ENCODE peak calls at places on chromosomes 13 and 19, in six cellular contexts. L is stomach, Z is Peyer's patch, Q is tibial nerve, K is spleen, S is body of pancreas. T is an unnamed sample.

GRCh38 chr13:59633290-59633689 is 530.4 kb downstream of the DIAPH3 start:
- DNase-seq in L (no peak), K (peak; percentile 70), Q (no peak), Z (no peak), S (no peak), T (no peak)

GRCh38 chr13:66348745-66349720 is 881.1 kb downstream of the PCDH9 start:
- DNase-seq in K (no peak), Q (no peak), L (no peak), S (no peak), Z (no peak), T (no peak)

GRCh38 chr19:33767898-33768413 is 28.7 kb upstream of the KCTD15 start:
- DNase-seq in S (peak; percentile 19), K (no peak), Q (no peak), L (no peak), Z (no peak), T (no peak)

GRCh38 chr13:100594255-100594654 is 5.7 kb upstream of the GGACT start:
- DNase-seq in K (no peak), S (no peak), Q (no peak), Z (no peak), L (no peak), T (no peak)

GRCh38 chr13:106911602-106912001 is 343.7 kb upstream of the ARGLU1 start:
- DNase-seq in Z (no peak), L (no peak), K (no peak), Q (no peak), S (no peak), T (no peak)

GRCh38 chr13:38530492-38530891 is 156.4 kb upstream of the FREM2 start:
- DNase-seq in Q (no peak), L (no peak), S (no peak), K (no peak), Z (no peak), T (no peak)

GRCh38 chr13:48563611-48564010 is 30.7 kb upstream of the RCBTB2 start:
- DNase-seq in S (no peak), L (no peak), K (no peak), Q (no peak), Z (no peak), T (no peak)

GRCh38 chr13:36142735-36143134 is 11.6 kb upstream of the DCLK1 start:
- DNase-seq in K (no peak), Z (no peak), S (no peak), L (no peak), Q (no peak), T (no peak)

GRCh38 chr19:15181394-15181793 is 19.4 kb downstream of the NOTCH3 start:
- DNase-seq in Q (no peak), L (no peak), Z (no peak), S (no peak), K (no peak), T (no peak)

GRCh38 chr19:35882074-35882832 is 13.9 kb downstream of the APLP1 start:
- DNase-seq in Q (no peak), L (no peak), K (no peak), Z (no peak), S (peak; percentile 55), T (no peak)

GRCh38 chr13:57326532-57326931 is 159.5 kb downstream of the PRR20E start:
- DNase-seq in Z (no peak), S (no peak), K (no peak), Q (no peak), L (no peak), T (no peak)

GRCh38 chr13:110713981-110714797 is 689 bp downstream of the ING1 start:
- DNase-seq in Q (peak; percentile 31), S (peak; percentile 59), K (peak; percentile 94), L (peak; percentile 59), Z (peak; percentile 76), T (peak; percentile 48)

GRCh38 chr13:110713642-110713952 is at the start of gene ING1:
- DNase-seq in K (no peak), L (no peak), Q (no peak), Z (no peak), S (no peak), T (no peak)

GRCh38 chr13:110711778-110712070 is 1.8 kb upstream of the ING1 start:
- DNase-seq in S (no peak), L (no peak), Z (no peak), K (peak; percentile 41), Q (no peak), T (no peak)

GRCh38 chr13:110712081-110712848 is 1.2 kb upstream of the ING1 start:
- DNase-seq in S (peak; percentile 87), L (peak; percentile 89), Q (peak; percentile 79), Z (peak; percentile 93), K (peak; percentile 97), T (peak; percentile 69)

GRCh38 chr13:110712849-110713641 is 455 bp upstream of the ING1 start:
- DNase-seq in Z (peak; percentile 99), S (peak; percentile 99), Q (peak; percentile 98), L (peak; percentile 99), K (peak; percentile 100), T (peak; percentile 100)
- TF ChIP-seq POLR2A in Z (peak; percentile 100), S (peak; percentile 100), Q (peak; percentile 93), L (no peak), K (peak; percentile 97), T (peak; percentile 98)

DNA sequence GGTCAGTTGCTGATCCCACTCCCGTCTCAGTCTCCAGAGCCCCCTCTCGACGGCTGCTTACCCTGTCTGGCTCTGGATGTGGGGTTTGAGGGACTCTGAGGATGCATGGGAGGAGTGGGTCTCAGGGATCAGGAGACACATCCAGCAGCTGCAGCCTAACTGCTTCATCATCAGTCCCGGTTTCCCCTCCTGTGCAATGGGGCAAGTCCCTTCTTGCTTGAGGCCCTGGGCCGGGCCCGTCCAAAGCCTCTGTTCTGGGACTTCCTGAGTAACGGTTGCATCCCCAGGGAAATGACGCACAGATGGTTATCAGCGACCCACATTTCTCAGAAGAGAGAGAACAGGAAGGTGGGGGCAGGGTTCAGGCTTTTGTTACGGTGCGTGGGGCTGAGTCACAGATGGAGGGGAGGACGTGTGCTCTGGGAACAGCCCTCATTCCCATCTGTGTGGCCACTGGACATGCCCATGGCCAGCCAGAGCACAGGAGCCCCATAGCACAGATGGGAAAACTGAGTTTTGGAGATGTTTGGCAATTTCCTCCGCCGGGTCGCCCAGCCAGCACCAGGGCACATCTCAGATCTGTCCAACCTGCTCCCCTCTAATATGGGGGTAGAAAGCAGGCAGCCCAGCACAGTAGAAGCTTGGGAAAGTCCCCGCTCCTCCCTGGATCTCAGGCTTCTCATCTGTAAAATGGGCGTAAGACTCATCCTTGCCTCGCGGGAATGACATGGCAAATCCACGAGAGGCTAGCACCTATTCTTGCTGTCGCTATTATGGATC is 19.3 kb downstream of the GNA15 start:
- DNase-seq in Z (no peak), L (peak; percentile 61), S (peak; percentile 41), K (peak; percentile 88), Q (no peak), T (peak; percentile 30)
- TF ChIP-seq POLR2A in Z (peak; percentile 14), L (no peak), S (no peak), K (no peak), Q (no peak), T (no peak)

GRCh38 chr19:11023635-11024168 is 62.9 kb downstream of the SMARCA4 start:
- DNase-seq in K (no peak), Q (no peak), S (no peak), L (no peak), Z (no peak), T (no peak)
- TF ChIP-seq POLR2A in K (no peak), Q (no peak), S (no peak), L (no peak), Z (no peak), T (no peak)

GRCh38 chr13:50081106-50081898 is 66.1 kb downstream of the KCNRG start:
- DNase-seq in Z (peak; percentile 80), L (peak; percentile 48), S (peak; percentile 57), Q (no peak), K (peak; percentile 92), T (peak; percentile 28)

GRCh38 chr13:50082426-50083283 is 67.4 kb downstream of the KCNRG start:
- DNase-seq in L (peak; percentile 91), Q (peak; percentile 36), K (peak; percentile 93), Z (peak; percentile 90), S (peak; percentile 90), T (no peak)

GRCh38 chr13:50080856-50081105 is 65.5 kb downstream of the KCNRG start:
- DNase-seq in K (no peak), Z (no peak), Q (no peak), S (no peak), L (no peak), T (no peak)

GRCh38 chr13:50080158-50080855 is 65.1 kb downstream of the KCNRG start:
- DNase-seq in Z (peak; percentile 56), K (no peak), S (no peak), L (no peak), Q (no peak), T (no peak)

GRCh38 chr13:50081899-50082425 is 66.7 kb downstream of the KCNRG start:
- DNase-seq in Q (peak; percentile 96), K (peak; percentile 99), L (peak; percentile 98), S (peak; percentile 97), Z (peak; percentile 98), T (peak; percentile 98)
- TF ChIP-seq POLR2A in Q (peak; percentile 5), K (peak; percentile 5), L (no peak), S (no peak), Z (peak; percentile 54), T (no peak)

GRCh38 chr19:19064098-19064722 is 416 bp downstream of the SLC25A42 start:
- DNase-seq in Z (no peak), K (no peak), S (no peak), Q (no peak), L (no peak), T (peak; percentile 25)
- TF ChIP-seq POLR2A in Z (no peak), K (no peak), S (no peak), Q (no peak), L (no peak), T (no peak)

DNA sequence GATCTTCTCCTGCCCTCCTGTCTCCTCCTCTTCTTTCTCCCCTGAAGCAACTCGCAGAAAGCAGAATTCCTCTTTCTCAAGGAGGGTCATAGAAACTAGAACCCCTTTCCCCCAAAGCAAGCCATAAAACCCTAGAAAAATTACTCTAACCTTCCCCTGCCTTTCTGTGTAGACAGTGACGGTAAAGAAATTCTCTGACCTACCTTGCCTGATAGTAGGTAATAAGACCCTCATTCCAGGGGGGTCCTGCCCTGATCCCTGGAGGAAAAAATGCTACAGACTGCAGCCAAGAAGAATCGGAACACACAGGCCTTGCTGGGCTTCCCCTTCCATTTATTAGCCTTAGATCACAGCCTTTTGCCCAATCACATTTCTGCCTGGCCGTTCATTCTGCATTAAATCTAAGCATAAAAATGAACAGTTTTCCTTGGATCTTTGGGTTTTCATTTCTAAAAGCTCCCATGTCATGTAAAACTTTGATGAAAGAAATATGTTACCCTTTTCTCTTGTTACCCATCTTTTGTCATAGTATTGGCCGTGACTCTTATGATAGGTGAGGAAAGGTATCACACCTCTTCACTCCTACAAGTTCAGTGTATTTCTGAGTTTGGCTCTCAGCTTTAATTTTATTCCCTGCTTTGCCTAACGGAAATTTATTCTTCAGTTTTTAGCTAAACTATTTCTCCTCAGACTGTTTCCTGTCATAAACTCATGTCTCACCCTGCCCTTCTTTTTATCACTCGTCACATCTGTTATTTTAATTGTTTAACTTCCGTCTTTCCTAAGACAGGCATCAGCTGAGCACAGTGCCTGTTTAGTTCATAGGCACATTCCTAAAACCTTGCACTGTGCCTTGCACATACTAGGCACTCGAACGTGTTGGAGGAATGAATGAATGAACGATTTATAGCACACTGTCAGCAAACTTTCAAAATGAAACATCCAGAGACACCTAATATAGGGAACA is 20.4 kb upstream of the CPB2 start:
- DNase-seq in K (no peak), Q (no peak), Z (no peak), S (no peak), L (no peak), T (no peak)
- TF ChIP-seq POLR2A in K (no peak), Q (no peak), Z (no peak), S (no peak), L (no peak), T (no peak)